ENCODE peak calls at places on chromosomes 2 and 18, in nine cellular contexts. M, S, G, T, X, U, L, H and N are unnamed samples.

GRCh38 chr2:95061601-95062183 is 36.2 kb downstream of the MAL start:
- DNase-seq in T (no peak), G (no peak), H (no peak), L (no peak), M (no peak), U (no peak), S (peak), X (no peak), N (no peak)

GRCh38 chr2:23556929-23557328 is 171.9 kb downstream of the KLHL29 start:
- DNase-seq in T (no peak), U (no peak), X (no peak), S (no peak), H (no peak), G (peak), M (no peak), L (peak), N (peak)

GRCh38 chr2:126839711-126840110 is 59.0 kb upstream of the TEX51 start:
- DNase-seq in G (no peak), T (no peak), S (no peak), L (no peak), X (no peak), U (peak), M (no peak), H (no peak), N (no peak)

GRCh38 chr2:61988462-61989366 is 83.2 kb downstream of the COMMD1 start:
- DNase-seq in U (peak), X (no peak), T (no peak), S (peak), H (no peak), L (no peak), M (no peak), G (no peak), N (no peak)

GRCh38 chr2:101406867-101407266 is 19.6 kb upstream of the CREG2 start:
- DNase-seq in T (no peak), H (no peak), L (no peak), G (no peak), U (peak), X (no peak), M (no peak), S (no peak), N (no peak)

GRCh38 chr2:221443631-221444030 is 128.5 kb downstream of the EPHA4 start:
- DNase-seq in H (no peak), M (no peak), T (no peak), X (no peak), U (no peak), S (no peak), G (no peak), L (no peak), N (no peak)

GRCh38 chr2:216004408-216005283 is 8.7 kb downstream of the MREG start:
- DNase-seq in H (no peak), X (no peak), T (no peak), L (no peak), G (no peak), S (no peak), U (no peak), M (no peak), N (no peak)

GRCh38 chr2:67075056-67075455 is 322.1 kb upstream of the ETAA1 start:
- DNase-seq in L (no peak), H (no peak), S (no peak), M (no peak), U (no peak), G (no peak), X (no peak), T (no peak), N (no peak)

GRCh38 chr2:31297751-31298150 is 63.8 kb downstream of the EHD3 start:
- DNase-seq in X (no peak), U (peak), S (no peak), T (no peak), L (no peak), G (no peak), M (no peak), H (no peak), N (no peak)

GRCh38 chr2:237702439-237703397 is 75.3 kb downstream of the LRRFIP1 start:
- DNase-seq in G (no peak), S (peak), T (peak), U (peak), H (peak), M (peak), X (no peak), L (peak), N (no peak)

GRCh38 chr2:106982350-106982749 is 96.4 kb upstream of the ST6GAL2 start:
- DNase-seq in T (no peak), S (no peak), H (no peak), G (no peak), L (no peak), U (no peak), M (no peak), X (no peak), N (no peak)

GRCh38 chr2:120673571-120674061 is 62.1 kb upstream of the GLI2 start:
- DNase-seq in H (no peak), G (no peak), L (no peak), S (peak), M (no peak), U (no peak), X (no peak), T (no peak), N (no peak)

GRCh38 chr2:162928356-162928755 is 89.8 kb upstream of the KCNH7 start:
- DNase-seq in M (no peak), L (no peak), X (no peak), H (no peak), S (no peak), T (no peak), G (no peak), U (peak), N (no peak)

GRCh38 chr2:9613291-9613690 is 17.5 kb downstream of the YWHAQ start:
- DNase-seq in S (no peak), U (peak), L (no peak), X (no peak), H (no peak), M (no peak), G (no peak), T (no peak), N (no peak)

GRCh38 chr2:69608109-69608508 is 35.4 kb downstream of the AAK1 start:
- DNase-seq in T (no peak), M (no peak), G (no peak), L (no peak), U (no peak), X (no peak), H (no peak), S (no peak), N (no peak)

GRCh38 chr2:214203744-214204289 is 207.0 kb upstream of the VWC2L start:
- DNase-seq in X (no peak), M (no peak), T (no peak), U (no peak), G (no peak), L (no peak), H (no peak), S (no peak), N (no peak)

GRCh38 chr2:11750422-11750821 is 4.0 kb downstream of the LPIN1 start:
- DNase-seq in M (peak), H (no peak), G (no peak), L (no peak), S (peak), T (no peak), U (peak), X (no peak), N (no peak)

GRCh38 chr2:229111744-229112143 is 159.3 kb downstream of the PID1 start:
- DNase-seq in S (no peak), X (no peak), G (no peak), T (no peak), M (no peak), L (no peak), U (no peak), H (no peak), N (no peak)

GRCh38 chr2:227363756-227364155 is 15.3 kb downstream of the TM4SF20 start:
- DNase-seq in T (no peak), X (no peak), L (no peak), G (no peak), U (peak), S (no peak), H (no peak), M (no peak), N (no peak)

GRCh38 chr18:49016648-49017539 is 66.1 kb upstream of the SMAD7 start:
- DNase-seq in S (peak), T (peak), H (peak), U (peak), X (peak), L (peak), G (no peak), M (no peak), N (no peak)

GRCh38 chr2:180481998-180482397 is 474.9 kb upstream of the CWC22 start:
- DNase-seq in M (no peak), T (no peak), G (no peak), S (no peak), U (no peak), X (no peak), L (no peak), H (no peak), N (no peak)

GRCh38 chr18:77906103-77906502 is 656.5 kb downstream of the GALR1 start:
- DNase-seq in S (no peak), M (no peak), U (no peak), T (no peak), L (no peak), H (no peak), X (no peak), G (no peak), N (no peak)

GRCh38 chr2:71064110-71064611 is 4.3 kb upstream of the NAGK start:
- DNase-seq in G (no peak), H (no peak), L (no peak), U (no peak), T (no peak), S (no peak), X (no peak), M (no peak), N (no peak)

GRCh38 chr18:55234366-55235093 is 275.3 kb upstream of the CCDC68 start:
- DNase-seq in X (peak), L (peak), H (peak), G (peak), U (peak), S (no peak), M (peak), T (peak), N (peak)

GRCh38 chr18:57925706-57926105 is 118.3 kb upstream of the NEDD4L start:
- DNase-seq in L (no peak), X (no peak), U (no peak), H (no peak), G (no peak), S (no peak), T (no peak), M (no peak), N (no peak)

GRCh38 chr2:147910990-147911473 is 66.2 kb downstream of the ACVR2A start:
- DNase-seq in X (no peak), L (no peak), S (no peak), G (peak), U (peak), M (peak), T (no peak), H (peak), N (peak)